ENCODE peak calls at places on chromosomes 5 and 9, in six cellular contexts. H is neuronal stem cell, F is IMR-90, Q is trophoblast cell, X is mesenchymal stem cell, U is H1. W is an unnamed sample.

GRCh38 chr9:88534456-88535225 is at the start of gene NXNL2:
- DNase-seq in Q (peak; percentile 85), F (peak; percentile 82), H (peak; percentile 76), X (peak; percentile 91), U (no peak), W (peak; percentile 93)

GRCh38 chr5:148179234-148179824 is 11.0 kb downstream of the SPINK14 start:
- DNase-seq in U (no peak), Q (peak; percentile 77), H (peak; percentile 26), X (peak; percentile 73), F (peak; percentile 63), W (no peak)

GRCh38 chr5:138666226-138666742 is 86.9 kb upstream of the CTNNA1 start:
- DNase-seq in X (no peak), H (no peak), Q (no peak), F (no peak), U (no peak), W (no peak)

GRCh38 chr9:68500457-68501158 is 40.1 kb downstream of the TMEM252 start:
- DNase-seq in Q (peak; percentile 66), U (no peak), X (peak; percentile 73), F (peak; percentile 70), H (no peak), W (no peak)

GRCh38 chr9:124332321-124332720 is 74.6 kb downstream of the NEK6 start:
- DNase-seq in U (no peak), Q (no peak), X (no peak), H (no peak), F (no peak), W (no peak)

GRCh38 chr5:171770153-171770552 is 15.5 kb upstream of the SMIM23 start:
- DNase-seq in F (no peak), Q (no peak), H (no peak), X (no peak), U (no peak), W (peak; percentile 47)

GRCh38 chr9:100063185-100063584 is 35.6 kb downstream of the ERP44 start:
- DNase-seq in H (no peak), F (peak; percentile 20), Q (no peak), U (no peak), X (peak; percentile 39), W (no peak)

GRCh38 chr5:108258001-108258400 is 123.9 kb downstream of the FBXL17 start:
- DNase-seq in Q (no peak), U (no peak), X (peak; percentile 6), H (no peak), F (peak; percentile 11), W (no peak)

GRCh38 chr5:102858808-102859207 is 103.7 kb downstream of the PAM start:
- DNase-seq in U (no peak), F (peak; percentile 88), Q (peak; percentile 34), X (peak; percentile 25), H (no peak), W (no peak)

GRCh38 chr5:176610430-176610763 is 441 bp upstream of the GPRIN1 start:
- DNase-seq in H (no peak), Q (no peak), F (no peak), U (no peak), X (no peak), W (no peak)

GRCh38 chr5:98248949-98249348 is 524.5 kb upstream of the RGMB start:
- DNase-seq in U (no peak), F (peak; percentile 96), H (no peak), Q (peak; percentile 75), X (peak; percentile 79), W (no peak)

GRCh38 chr5:17233488-17233887 is 16.1 kb downstream of the BASP1 start:
- DNase-seq in U (no peak), X (no peak), H (no peak), F (no peak), Q (no peak), W (no peak)

GRCh38 chr5:32587067-32587551 is 1.8 kb downstream of the SUB1 start:
- DNase-seq in U (no peak), H (no peak), Q (no peak), X (no peak), F (no peak), W (no peak)

GRCh38 chr5:133404724-133405123 is 207.6 kb downstream of the FSTL4 start:
- DNase-seq in U (no peak), Q (no peak), X (no peak), F (no peak), H (no peak), W (peak; percentile 28)

GRCh38 chr5:148486456-148486855 is 102.7 kb downstream of the FBXO38 start:
- DNase-seq in H (no peak), Q (no peak), X (no peak), F (no peak), U (no peak), W (no peak)

GRCh38 chr9:5879419-5880181 is 11.1 kb upstream of the MLANA start:
- DNase-seq in F (peak; percentile 71), H (no peak), Q (peak; percentile 94), X (peak; percentile 87), U (no peak), W (no peak)

GRCh38 chr9:125631391-125632085 is 75.5 kb downstream of the MAPKAP1 start:
- DNase-seq in H (no peak), U (no peak), F (peak; percentile 57), Q (peak; percentile 76), X (peak; percentile 63), W (no peak)

GRCh38 chr5:2192496-2192895 is 309.8 kb upstream of the IRX4 start:
- DNase-seq in H (no peak), U (no peak), Q (no peak), F (no peak), X (no peak), W (peak; percentile 17)

GRCh38 chr9:94995294-94995693 is 268.8 kb downstream of the AOPEP start:
- DNase-seq in Q (no peak), X (no peak), F (no peak), H (no peak), U (no peak), W (no peak)

GRCh38 chr9:133638076-133638475 is 1.9 kb downstream of the DBH start:
- DNase-seq in X (no peak), U (no peak), F (no peak), H (no peak), Q (no peak), W (no peak)

GRCh38 chr5:61228691-61229280 is 66.5 kb upstream of the SMIM15 start:
- DNase-seq in Q (no peak), F (peak; percentile 52), U (no peak), X (peak; percentile 12), H (no peak), W (no peak)

GRCh38 chr9:129835860-129836223 is 584 bp downstream of the USP20 start:
- DNase-seq in Q (no peak), H (no peak), U (no peak), F (peak; percentile 40), X (peak; percentile 71), W (no peak)

GRCh38 chr9:114385412-114386181 is 2.2 kb downstream of the AKNA start:
- DNase-seq in H (no peak), X (peak; percentile 95), U (no peak), F (peak; percentile 95), Q (peak; percentile 100), W (peak; percentile 63)

GRCh38 chr5:119171686-119172085 is 100.8 kb downstream of the DMXL1 start:
- DNase-seq in U (no peak), Q (no peak), H (no peak), X (no peak), F (no peak), W (no peak)

GRCh38 chr9:5459289-5459829 is 9.0 kb downstream of the CD274 start:
- DNase-seq in U (no peak), Q (peak; percentile 69), X (peak; percentile 24), F (no peak), H (no peak), W (peak; percentile 34)

GRCh38 chr9:105341784-105342183 is 97.3 kb downstream of the SLC44A1 start:
- DNase-seq in X (peak; percentile 52), Q (no peak), F (peak; percentile 56), H (no peak), U (no peak), W (no peak)

GRCh38 chr5:103514381-103514780 is 48.2 kb downstream of the NUDT12 start:
- DNase-seq in U (no peak), Q (no peak), X (no peak), H (no peak), F (no peak), W (no peak)

GRCh38 chr9:89013660-89014059 is 22.4 kb downstream of the S1PR3 start:
- DNase-seq in F (no peak), Q (no peak), H (no peak), X (no peak), U (no peak), W (no peak)

GRCh38 chr5:88823201-88823600 is 59.8 kb downstream of the MEF2C start:
- DNase-seq in H (no peak), F (no peak), Q (no peak), U (no peak), X (no peak), W (no peak)

GRCh38 chr5:157381746-157382145 is 78.3 kb upstream of the NIPAL4 start:
- DNase-seq in F (no peak), H (no peak), X (no peak), U (no peak), Q (no peak), W (no peak)
- H3K4ac ChIP-seq in F (peak overlapping the region; percentile 58), H (no peak overlapping the region), X (peak overlapping the region; percentile 11), U (no peak overlapping the region), Q (peak overlapping the region; percentile 91), W (no peak overlapping the region)

GRCh38 chr5:74272831-74273545 is 367.5 kb downstream of the ENC1 start:
- DNase-seq in X (no peak), F (no peak), H (no peak), Q (no peak), U (no peak), W (no peak)
- H4K8ac ChIP-seq in X (no peak overlapping the region), F (no peak overlapping the region), H (no peak overlapping the region), Q (no peak overlapping the region), U (no peak overlapping the region), W (no peak overlapping the region)

GRCh38 chr5:74055446-74056097 is 429.6 kb downstream of the ARHGEF28 start:
- DNase-seq in F (no peak), U (no peak), H (no peak), Q (no peak), X (peak; percentile 18), W (no peak)

GRCh38 chr5:74052441-74052840 is 426.4 kb downstream of the ARHGEF28 start:
- DNase-seq in F (no peak), U (no peak), Q (peak; percentile 91), H (no peak), X (no peak), W (no peak)

GRCh38 chr5:74056102-74056788 is 430.2 kb downstream of the ARHGEF28 start:
- DNase-seq in F (no peak), H (no peak), U (no peak), Q (no peak), X (no peak), W (no peak)

GRCh38 chr5:74056789-74057164 is 430.8 kb downstream of the ARHGEF28 start:
- DNase-seq in H (no peak), Q (no peak), U (no peak), F (peak; percentile 33), X (peak; percentile 22), W (no peak)

GRCh38 chr5:74054139-74054538 is 428.1 kb downstream of the ARHGEF28 start:
- DNase-seq in X (no peak), Q (no peak), F (no peak), U (no peak), H (no peak), W (no peak)
- H3K4ac ChIP-seq in X (no peak overlapping the region), Q (no peak overlapping the region), F (no peak overlapping the region), U (no peak overlapping the region), H (no peak overlapping the region), W (no peak overlapping the region)

DNA sequence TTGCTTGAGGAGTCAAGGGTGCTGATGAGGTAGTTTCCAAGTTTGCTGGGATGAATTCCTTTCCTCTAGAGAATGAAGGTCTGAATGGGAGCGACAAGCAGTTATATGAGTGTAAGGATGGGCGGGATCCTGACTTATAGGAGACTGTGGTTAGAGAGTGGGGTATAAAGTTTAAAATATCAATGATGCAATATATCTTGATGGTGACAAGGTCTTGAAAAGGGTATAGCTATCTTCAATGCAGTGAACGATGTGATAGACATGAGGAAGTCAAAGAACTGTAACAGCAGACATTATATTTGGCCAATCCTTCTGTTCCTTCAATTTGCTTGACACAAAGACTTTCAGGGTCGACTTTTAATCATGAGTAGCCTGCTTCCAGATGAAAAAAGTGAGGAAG is 201.1 kb upstream of the HAPLN1 start:
- DNase-seq in H (no peak), F (no peak), Q (no peak), U (no peak), X (no peak), W (no peak)
- H4K8ac ChIP-seq in H (no peak overlapping the region), F (no peak overlapping the region), Q (no peak overlapping the region), U (no peak overlapping the region), X (no peak overlapping the region), W (no peak overlapping the region)